ENCODE peak calls at places on chromosomes 7 and 10, in four cellular contexts. One of them, this sample, is unnamed.

GRCh38 chr7:100878685-100879084 is 3.8 kb downstream of the SRRT start:
- DNase-seq in prostate gland: no peak
- DNase-seq in transverse colon: no peak
- DNase-seq in K562: no peak
- DNase-seq in this sample: no peak

GRCh38 chr10:11865561-11865960 is 42.4 kb downstream of the PROSER2 start:
- DNase-seq in transverse colon: no peak
- DNase-seq in prostate gland: no peak
- DNase-seq in K562: no peak
- DNase-seq in this sample: peak

GRCh38 chr7:102439963-102440795 is 6.8 kb downstream of the ORAI2 start:
- DNase-seq in transverse colon: no peak
- DNase-seq in prostate gland: peak
- DNase-seq in K562: peak
- DNase-seq in this sample: no peak

GRCh38 chr10:32180354-32181280 is 124.4 kb upstream of the KIF5B start:
- DNase-seq in K562: no peak
- DNase-seq in transverse colon: no peak
- DNase-seq in prostate gland: no peak
- DNase-seq in this sample: no peak

GRCh38 chr10:121524138-121524817 is 74.0 kb downstream of the FGFR2 start:
- DNase-seq in K562: no peak
- DNase-seq in prostate gland: no peak
- DNase-seq in transverse colon: no peak
- DNase-seq in this sample: no peak

GRCh38 chr7:84194484-84195260 is at the start of gene SEMA3A:
- DNase-seq in K562: no peak
- DNase-seq in prostate gland: peak
- DNase-seq in transverse colon: peak
- DNase-seq in this sample: no peak

GRCh38 chr10:130463104-130463875 is 327.1 kb downstream of the GLRX3 start:
- DNase-seq in transverse colon: no peak
- DNase-seq in prostate gland: no peak
- DNase-seq in K562: no peak
- DNase-seq in this sample: no peak

GRCh38 chr7:6615853-6616555 is 594 bp downstream of the ZNF853 start:
- DNase-seq in transverse colon: no peak
- DNase-seq in K562: no peak
- DNase-seq in prostate gland: no peak
- DNase-seq in this sample: no peak

GRCh38 chr7:26348234-26348851 is 56.7 kb downstream of the SNX10 start:
- DNase-seq in transverse colon: peak
- DNase-seq in K562: no peak
- DNase-seq in prostate gland: no peak
- DNase-seq in this sample: no peak

GRCh38 chr7:138063400-138063799 is 12.9 kb upstream of the AKR1D1 start:
- DNase-seq in K562: no peak
- DNase-seq in prostate gland: no peak
- DNase-seq in transverse colon: no peak
- DNase-seq in this sample: no peak
- TF ChIP-seq POLR2AphosphoS5 in K562: no peak
- TF ChIP-seq POLR2AphosphoS5 in prostate gland: no peak
- TF ChIP-seq POLR2AphosphoS5 in transverse colon: no peak
- TF ChIP-seq POLR2AphosphoS5 in this sample: no peak

DNA sequence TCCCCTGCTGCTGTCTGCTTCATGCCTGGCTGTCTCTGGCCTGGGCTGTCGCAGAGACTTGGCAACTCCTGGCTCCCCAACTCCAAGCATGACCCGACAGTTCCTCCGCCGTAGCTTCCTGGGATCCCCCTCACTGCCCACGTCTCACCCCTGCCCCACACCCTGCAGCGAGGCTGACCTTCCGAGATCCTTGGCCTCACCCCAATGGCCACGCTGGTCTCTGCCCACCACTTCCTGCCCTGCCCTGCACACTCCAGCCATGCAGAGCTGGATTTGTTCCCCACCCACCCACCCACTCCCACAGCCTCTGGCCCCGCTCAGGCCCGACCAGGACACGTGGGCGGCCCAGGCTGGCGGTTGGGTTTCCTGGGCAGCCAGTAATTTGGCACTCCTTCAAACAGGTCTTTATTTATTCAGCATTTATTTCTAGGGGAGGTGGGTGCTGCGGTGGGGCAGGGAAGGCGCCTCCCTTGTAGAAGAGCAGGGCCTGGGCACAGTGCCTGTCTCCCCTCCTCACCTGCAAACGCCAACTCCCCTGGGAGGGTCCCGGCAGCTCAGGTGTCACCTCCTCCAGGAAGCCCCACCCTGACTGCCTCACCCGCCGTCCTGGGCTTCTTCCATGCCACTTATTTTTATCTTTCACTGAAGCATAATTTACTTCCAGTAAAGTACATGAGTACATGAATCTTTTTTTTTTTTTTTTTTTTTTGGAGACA is 25.5 kb downstream of the GTF2IRD1 start:
- DNase-seq in transverse colon: peak
- DNase-seq in prostate gland: no peak
- DNase-seq in K562: no peak
- DNase-seq in this sample: no peak
- H3K27ac ChIP-seq in transverse colon: peak
- H3K27ac ChIP-seq in prostate gland: peak
- H3K27ac ChIP-seq in K562: no peak
- H3K27ac ChIP-seq in this sample: peak

GRCh38 chr10:112953760-112954159 is 3.7 kb downstream of the TCF7L2 start:
- DNase-seq in transverse colon: no peak
- DNase-seq in prostate gland: no peak
- DNase-seq in K562: no peak
- DNase-seq in this sample: no peak

GRCh38 chr10:112955736-112956421 is 5.8 kb downstream of the TCF7L2 start:
- DNase-seq in prostate gland: no peak
- DNase-seq in K562: no peak
- DNase-seq in transverse colon: peak
- DNase-seq in this sample: no peak

GRCh38 chr10:112956631-112957350 is 6.7 kb downstream of the TCF7L2 start:
- DNase-seq in K562: no peak
- DNase-seq in prostate gland: peak
- DNase-seq in transverse colon: peak
- DNase-seq in this sample: no peak

GRCh38 chr10:112953075-112953501 is 3.0 kb downstream of the TCF7L2 start:
- DNase-seq in prostate gland: peak
- DNase-seq in transverse colon: peak
- DNase-seq in K562: no peak
- DNase-seq in this sample: peak

GRCh38 chr10:112954974-112955735 is 5.1 kb downstream of the TCF7L2 start:
- DNase-seq in transverse colon: no peak
- DNase-seq in K562: no peak
- DNase-seq in prostate gland: no peak
- DNase-seq in this sample: no peak
- H3K4me3 ChIP-seq in transverse colon: peak
- H3K4me3 ChIP-seq in K562: no peak
- H3K4me3 ChIP-seq in prostate gland: peak
- H3K4me3 ChIP-seq in this sample: peak

GRCh38 chr10:34638405-34639054 is 176.6 kb downstream of the PARD3 start:
- DNase-seq in K562: peak
- DNase-seq in prostate gland: peak
- DNase-seq in transverse colon: peak
- DNase-seq in this sample: peak
- TF ChIP-seq POLR2AphosphoS5 in K562: no peak
- TF ChIP-seq POLR2AphosphoS5 in prostate gland: peak
- TF ChIP-seq POLR2AphosphoS5 in transverse colon: peak
- TF ChIP-seq POLR2AphosphoS5 in this sample: no peak